ENCODE peak calls at places on chromosomes 12 and 14, in seven cellular contexts. One of them, this sample, is unnamed.

GRCh38 chr14:34224221-34224620 is 237.8 kb downstream of the SPTSSA start:
- DNase-seq in mammary epithelial cell: no peak
- DNase-seq in endothelial cell of umbilical vein: no peak
- DNase-seq in GM23338: no peak
- DNase-seq in H9: no peak
- DNase-seq in keratinocyte: no peak
- DNase-seq in fibroblast of lung: no peak
- DNase-seq in this sample: no peak

GRCh38 chr14:60590907-60591510 is 58.3 kb downstream of the SIX1 start:
- DNase-seq in mammary epithelial cell: no peak
- DNase-seq in endothelial cell of umbilical vein: no peak
- DNase-seq in GM23338: peak; percentile 38
- DNase-seq in H9: no peak
- DNase-seq in keratinocyte: no peak
- DNase-seq in fibroblast of lung: no peak
- DNase-seq in this sample: no peak

GRCh38 chr14:104579507-104579906 is at the start of gene C14orf180:
- DNase-seq in mammary epithelial cell: no peak
- DNase-seq in endothelial cell of umbilical vein: no peak
- DNase-seq in GM23338: no peak
- DNase-seq in H9: no peak
- DNase-seq in keratinocyte: no peak
- DNase-seq in fibroblast of lung: no peak
- DNase-seq in this sample: no peak

GRCh38 chr12:119180380-119181040 is 1.8 kb downstream of the HSPB8 start:
- DNase-seq in mammary epithelial cell: no peak
- DNase-seq in endothelial cell of umbilical vein: peak; percentile 51
- DNase-seq in GM23338: no peak
- DNase-seq in H9: peak; percentile 46
- DNase-seq in keratinocyte: no peak
- DNase-seq in fibroblast of lung: peak; percentile 85
- DNase-seq in this sample: no peak

GRCh38 chr12:21627924-21628323 is 23.3 kb upstream of the GYS2 start:
- DNase-seq in mammary epithelial cell: no peak
- DNase-seq in endothelial cell of umbilical vein: no peak
- DNase-seq in GM23338: no peak
- DNase-seq in H9: no peak
- DNase-seq in keratinocyte: no peak
- DNase-seq in fibroblast of lung: no peak
- DNase-seq in this sample: no peak

GRCh38 chr12:2646341-2646740 is 148.4 kb upstream of the FKBP4 start:
- DNase-seq in mammary epithelial cell: no peak
- DNase-seq in endothelial cell of umbilical vein: no peak
- DNase-seq in GM23338: no peak
- DNase-seq in H9: no peak
- DNase-seq in keratinocyte: no peak
- DNase-seq in fibroblast of lung: no peak
- DNase-seq in this sample: no peak

GRCh38 chr12:121767525-121768016 is 25.9 kb downstream of the RHOF start:
- DNase-seq in mammary epithelial cell: no peak
- DNase-seq in endothelial cell of umbilical vein: no peak
- DNase-seq in GM23338: no peak
- DNase-seq in H9: no peak
- DNase-seq in keratinocyte: no peak
- DNase-seq in fibroblast of lung: peak; percentile 73
- DNase-seq in this sample: no peak

GRCh38 chr12:116882742-116883141 is 1.5 kb upstream of the HRK start:
- DNase-seq in mammary epithelial cell: no peak
- DNase-seq in endothelial cell of umbilical vein: peak; percentile 45
- DNase-seq in GM23338: peak; percentile 71
- DNase-seq in H9: peak; percentile 48
- DNase-seq in keratinocyte: no peak
- DNase-seq in fibroblast of lung: peak; percentile 53
- DNase-seq in this sample: peak; percentile 70

GRCh38 chr14:67446371-67447032 is 34.5 kb upstream of the PLEK2 start:
- DNase-seq in mammary epithelial cell: no peak
- DNase-seq in endothelial cell of umbilical vein: no peak
- DNase-seq in GM23338: no peak
- DNase-seq in H9: no peak
- DNase-seq in keratinocyte: no peak
- DNase-seq in fibroblast of lung: no peak
- DNase-seq in this sample: no peak

GRCh38 chr12:3003593-3003992 is 44.4 kb downstream of the TEAD4 start:
- DNase-seq in mammary epithelial cell: no peak
- DNase-seq in endothelial cell of umbilical vein: no peak
- DNase-seq in GM23338: peak; percentile 39
- DNase-seq in H9: peak; percentile 66
- DNase-seq in keratinocyte: no peak
- DNase-seq in fibroblast of lung: no peak
- DNase-seq in this sample: no peak

GRCh38 chr12:133106253-133106652 is 23.8 kb downstream of the ZNF891 start:
- DNase-seq in mammary epithelial cell: no peak
- DNase-seq in endothelial cell of umbilical vein: peak; percentile 18
- DNase-seq in GM23338: peak; percentile 25
- DNase-seq in H9: no peak
- DNase-seq in keratinocyte: no peak
- DNase-seq in fibroblast of lung: peak; percentile 40
- DNase-seq in this sample: no peak

GRCh38 chr12:114512351-114512750 is 106.4 kb upstream of the TBX5 start:
- DNase-seq in mammary epithelial cell: no peak
- DNase-seq in endothelial cell of umbilical vein: no peak
- DNase-seq in GM23338: peak; percentile 43
- DNase-seq in H9: no peak
- DNase-seq in keratinocyte: no peak
- DNase-seq in fibroblast of lung: no peak
- DNase-seq in this sample: no peak

GRCh38 chr12:133202493-133203343 is 21.4 kb downstream of the ZNF268 start:
- DNase-seq in mammary epithelial cell: no peak
- DNase-seq in endothelial cell of umbilical vein: no peak
- DNase-seq in GM23338: peak; percentile 8
- DNase-seq in H9: no peak
- DNase-seq in keratinocyte: no peak
- DNase-seq in fibroblast of lung: peak; percentile 28
- DNase-seq in this sample: no peak

GRCh38 chr14:26008290-26008689 is 589.5 kb downstream of the NOVA1 start:
- DNase-seq in mammary epithelial cell: no peak
- DNase-seq in endothelial cell of umbilical vein: peak; percentile 48
- DNase-seq in GM23338: peak; percentile 91
- DNase-seq in H9: peak; percentile 54
- DNase-seq in keratinocyte: no peak
- DNase-seq in fibroblast of lung: peak; percentile 5
- DNase-seq in this sample: peak; percentile 4

GRCh38 chr14:86788229-86788628 is 1204.8 kb downstream of the GALC start:
- DNase-seq in mammary epithelial cell: no peak
- DNase-seq in endothelial cell of umbilical vein: no peak
- DNase-seq in GM23338: no peak
- DNase-seq in H9: no peak
- DNase-seq in keratinocyte: no peak
- DNase-seq in fibroblast of lung: peak; percentile 24
- DNase-seq in this sample: no peak

GRCh38 chr14:103889313-103890051 is 38.8 kb upstream of the TDRD9 start:
- DNase-seq in mammary epithelial cell: peak; percentile 89
- DNase-seq in endothelial cell of umbilical vein: no peak
- DNase-seq in GM23338: no peak
- DNase-seq in H9: no peak
- DNase-seq in keratinocyte: no peak
- DNase-seq in fibroblast of lung: no peak
- DNase-seq in this sample: peak; percentile 7

GRCh38 chr14:22497671-22498093 is 91.3 kb downstream of the DAD1 start:
- DNase-seq in mammary epithelial cell: peak; percentile 24
- DNase-seq in endothelial cell of umbilical vein: no peak
- DNase-seq in GM23338: no peak
- DNase-seq in H9: no peak
- DNase-seq in keratinocyte: peak; percentile 5
- DNase-seq in fibroblast of lung: no peak
- DNase-seq in this sample: no peak
- H2AFZ ChIP-seq in mammary epithelial cell: peak overlapping the region; percentile 36
- H2AFZ ChIP-seq in endothelial cell of umbilical vein: no peak overlapping the region
- H2AFZ ChIP-seq in GM23338: no peak overlapping the region
- H2AFZ ChIP-seq in H9: no peak overlapping the region
- H2AFZ ChIP-seq in keratinocyte: no peak overlapping the region
- H2AFZ ChIP-seq in fibroblast of lung: no peak overlapping the region
- H2AFZ ChIP-seq in this sample: no peak overlapping the region

GRCh38 chr12:102119674-102120563 is at the start of the genes NUP37 and PARPBP:
- DNase-seq in mammary epithelial cell: peak; percentile 93
- DNase-seq in endothelial cell of umbilical vein: peak; percentile 93
- DNase-seq in GM23338: peak; percentile 95
- DNase-seq in H9: peak; percentile 96
- DNase-seq in keratinocyte: peak; percentile 74
- DNase-seq in fibroblast of lung: peak; percentile 84
- DNase-seq in this sample: peak; percentile 96
- H2AFZ ChIP-seq in mammary epithelial cell: peak within 1 kb of the TSS; percentile 99
- H2AFZ ChIP-seq in endothelial cell of umbilical vein: peak within 1 kb of the TSS; percentile 99
- H2AFZ ChIP-seq in GM23338: peak within 1 kb of the TSS; percentile 99
- H2AFZ ChIP-seq in H9: no peak within 1 kb of the TSS
- H2AFZ ChIP-seq in keratinocyte: peak within 1 kb of the TSS; percentile 98
- H2AFZ ChIP-seq in fibroblast of lung: peak within 1 kb of the TSS; percentile 99
- H2AFZ ChIP-seq in this sample: peak within 1 kb of the TSS; percentile 92

DNA sequence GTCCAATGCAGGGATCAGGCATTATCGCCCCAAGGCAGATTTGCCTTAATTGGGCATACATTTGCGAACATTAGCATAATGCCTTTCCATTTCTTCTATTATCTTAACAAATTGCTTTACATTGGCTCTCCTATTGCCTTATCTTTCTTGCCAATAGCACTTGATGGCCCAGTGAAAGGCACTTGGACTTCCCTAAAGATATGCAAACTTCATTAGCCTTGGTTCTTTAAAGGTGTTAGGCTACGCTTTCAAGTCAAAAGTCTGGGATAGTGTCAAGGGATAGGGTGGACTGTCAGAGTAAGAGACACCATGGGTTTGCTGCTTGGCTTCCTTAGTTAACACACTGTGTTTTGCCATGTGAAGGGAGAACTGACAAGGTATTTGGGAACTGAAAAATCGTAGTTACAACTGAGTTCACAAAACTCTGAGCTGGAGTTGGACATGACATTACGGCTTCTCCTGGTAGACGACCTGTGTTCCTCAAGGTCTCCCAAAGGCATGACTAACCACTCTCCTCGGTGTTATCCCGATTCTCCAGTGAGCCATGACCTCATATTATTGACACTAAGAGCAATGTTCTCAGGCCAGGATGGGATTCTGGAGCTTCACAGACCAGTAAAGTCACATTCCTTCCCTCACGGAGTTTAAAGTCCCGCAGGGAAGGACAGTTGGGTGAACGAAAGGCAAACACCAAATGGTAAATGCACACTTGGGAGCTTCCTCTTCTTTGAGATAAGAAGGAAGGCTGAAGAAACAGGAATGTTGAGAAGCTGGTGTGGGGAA is 65.2 kb downstream of the TBC1D30 start:
- DNase-seq in mammary epithelial cell: no peak
- DNase-seq in endothelial cell of umbilical vein: no peak
- DNase-seq in GM23338: peak; percentile 44
- DNase-seq in H9: peak; percentile 51
- DNase-seq in keratinocyte: no peak
- DNase-seq in fibroblast of lung: no peak
- DNase-seq in this sample: peak; percentile 91
- H2AFZ ChIP-seq in mammary epithelial cell: no peak overlapping the region
- H2AFZ ChIP-seq in endothelial cell of umbilical vein: peak overlapping the region; percentile 51
- H2AFZ ChIP-seq in GM23338: no peak overlapping the region
- H2AFZ ChIP-seq in H9: no peak overlapping the region
- H2AFZ ChIP-seq in keratinocyte: no peak overlapping the region
- H2AFZ ChIP-seq in fibroblast of lung: no peak overlapping the region
- H2AFZ ChIP-seq in this sample: peak overlapping the region; percentile 10

DNA sequence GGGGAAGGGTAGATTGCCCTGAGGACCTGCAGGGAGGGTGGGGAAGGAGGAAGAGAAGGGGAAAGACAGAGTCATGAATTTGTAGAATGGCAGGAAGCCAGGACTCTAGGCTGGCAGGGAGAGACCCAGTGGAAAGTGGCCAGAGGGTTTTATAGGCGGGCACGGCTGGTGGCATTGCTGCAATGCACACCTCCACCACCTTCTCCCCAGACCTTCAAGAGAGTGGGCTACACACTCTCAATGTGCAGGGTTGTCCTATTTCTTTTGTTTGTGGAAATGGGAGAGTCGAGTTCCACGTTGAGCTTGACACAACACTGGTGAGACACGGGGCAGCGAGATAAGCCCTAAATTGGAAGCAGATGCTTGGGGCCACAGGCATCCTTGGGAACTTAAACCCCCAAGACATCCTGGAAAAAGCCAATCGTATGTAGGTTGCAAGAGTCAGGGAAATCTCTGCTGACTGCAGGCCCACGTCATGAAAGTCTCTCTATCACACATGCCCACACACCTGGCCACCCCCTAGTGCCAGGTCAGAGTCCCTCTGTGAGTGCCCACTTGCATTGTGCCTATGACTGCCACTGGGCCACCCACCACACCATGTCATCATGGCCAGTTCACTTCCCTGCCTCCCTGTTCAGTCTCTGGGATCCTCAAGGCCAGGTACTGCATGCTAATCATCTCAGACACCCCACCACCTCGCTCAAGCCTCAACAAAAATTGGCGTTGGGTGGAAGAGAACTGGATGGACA is 38.0 kb upstream of the BDKRB2 start:
- DNase-seq in mammary epithelial cell: no peak
- DNase-seq in endothelial cell of umbilical vein: no peak
- DNase-seq in GM23338: no peak
- DNase-seq in H9: peak; percentile 4
- DNase-seq in keratinocyte: no peak
- DNase-seq in fibroblast of lung: no peak
- DNase-seq in this sample: no peak
- H2AFZ ChIP-seq in mammary epithelial cell: no peak overlapping the region
- H2AFZ ChIP-seq in endothelial cell of umbilical vein: no peak overlapping the region
- H2AFZ ChIP-seq in GM23338: no peak overlapping the region
- H2AFZ ChIP-seq in H9: no peak overlapping the region
- H2AFZ ChIP-seq in keratinocyte: no peak overlapping the region
- H2AFZ ChIP-seq in fibroblast of lung: no peak overlapping the region
- H2AFZ ChIP-seq in this sample: no peak overlapping the region

GRCh38 chr12:120388711-120389431 is 19.9 kb upstream of the MSI1 start:
- DNase-seq in mammary epithelial cell: no peak
- DNase-seq in endothelial cell of umbilical vein: no peak
- DNase-seq in GM23338: peak; percentile 96
- DNase-seq in H9: peak; percentile 91
- DNase-seq in keratinocyte: no peak
- DNase-seq in fibroblast of lung: no peak
- DNase-seq in this sample: no peak
- H2AFZ ChIP-seq in mammary epithelial cell: peak overlapping the region; percentile 56
- H2AFZ ChIP-seq in endothelial cell of umbilical vein: no peak overlapping the region
- H2AFZ ChIP-seq in GM23338: peak overlapping the region; percentile 92
- H2AFZ ChIP-seq in H9: no peak overlapping the region
- H2AFZ ChIP-seq in keratinocyte: peak overlapping the region; percentile 2
- H2AFZ ChIP-seq in fibroblast of lung: no peak overlapping the region
- H2AFZ ChIP-seq in this sample: no peak overlapping the region

GRCh38 chr12:20576528-20576927 is 118.6 kb upstream of the SLCO1C1 start:
- DNase-seq in mammary epithelial cell: no peak
- DNase-seq in endothelial cell of umbilical vein: no peak
- DNase-seq in GM23338: no peak
- DNase-seq in H9: no peak
- DNase-seq in keratinocyte: no peak
- DNase-seq in fibroblast of lung: no peak
- DNase-seq in this sample: no peak
- H2AFZ ChIP-seq in mammary epithelial cell: no peak overlapping the region
- H2AFZ ChIP-seq in endothelial cell of umbilical vein: no peak overlapping the region
- H2AFZ ChIP-seq in GM23338: no peak overlapping the region
- H2AFZ ChIP-seq in H9: no peak overlapping the region
- H2AFZ ChIP-seq in keratinocyte: no peak overlapping the region
- H2AFZ ChIP-seq in fibroblast of lung: no peak overlapping the region
- H2AFZ ChIP-seq in this sample: no peak overlapping the region

GRCh38 chr12:47941475-47942326 is 21.7 kb upstream of the TMEM106C start:
- DNase-seq in mammary epithelial cell: no peak
- DNase-seq in endothelial cell of umbilical vein: no peak
- DNase-seq in GM23338: peak; percentile 35
- DNase-seq in H9: peak; percentile 46
- DNase-seq in keratinocyte: no peak
- DNase-seq in fibroblast of lung: no peak
- DNase-seq in this sample: no peak
- H2AFZ ChIP-seq in mammary epithelial cell: no peak overlapping the region
- H2AFZ ChIP-seq in endothelial cell of umbilical vein: no peak overlapping the region
- H2AFZ ChIP-seq in GM23338: peak overlapping the region; percentile 98
- H2AFZ ChIP-seq in H9: no peak overlapping the region
- H2AFZ ChIP-seq in keratinocyte: no peak overlapping the region
- H2AFZ ChIP-seq in fibroblast of lung: no peak overlapping the region
- H2AFZ ChIP-seq in this sample: no peak overlapping the region

This sample was measured in PC-3.